ENCODE peak calls at places on chromosomes 7 and 10, in nine cellular contexts. D is PC-3, X is hepatocyte, U is transverse colon, C is kidney, W is IMR-90, A is HCT116, H is neural progenitor cell, Y is ovary. J is an unnamed sample. For H3K4me1, the result is how much of the 10 kb centered on the place peaks cover.

GRCh38 chr10:35564276-35564982 is 40.7 kb upstream of the GJD4 start:
- DNase-seq in H (no peak), X (no peak), Y (no peak), W (peak), C (no peak), A (no peak), D (no peak), U (peak), J (no peak)

GRCh38 chr10:14698487-14699170 is 76.1 kb downstream of the FAM107B start:
- DNase-seq in D (peak), H (no peak), C (no peak), X (peak), Y (no peak), A (no peak), U (no peak), W (peak), J (no peak)

GRCh38 chr10:102775973-102776669 is 32.4 kb downstream of the WBP1L start:
- DNase-seq in D (no peak), H (peak), U (peak), A (no peak), X (peak), W (peak), C (peak), Y (peak), J (peak)

GRCh38 chr10:55746002-55746401 is 615.1 kb downstream of the ZWINT start:
- DNase-seq in Y (no peak), H (no peak), U (no peak), W (no peak), D (no peak), C (no peak), A (no peak), X (no peak), J (no peak)

GRCh38 chr10:6115411-6115800 is 26.6 kb downstream of the RBM17 start:
- DNase-seq in Y (no peak), W (peak), C (no peak), X (no peak), H (no peak), U (no peak), D (no peak), A (no peak), J (no peak)

GRCh38 chr7:77293046-77293445 is 93.4 kb upstream of the FGL2 start:
- DNase-seq in Y (no peak), C (no peak), A (no peak), D (no peak), X (no peak), W (no peak), H (no peak), U (no peak), J (no peak)

GRCh38 chr10:133231946-133232574 is 2.0 kb downstream of the UTF1 start:
- DNase-seq in A (no peak), U (no peak), D (no peak), C (no peak), H (no peak), Y (no peak), W (no peak), X (no peak), J (no peak)

GRCh38 chr10:116905845-116906210 is 56.5 kb downstream of the ENO4 start:
- DNase-seq in U (no peak), D (no peak), Y (no peak), H (no peak), C (no peak), W (no peak), A (no peak), X (no peak), J (no peak)

GRCh38 chr7:28558236-28558635 is 145.9 kb downstream of the CREB5 start:
- DNase-seq in H (no peak), A (no peak), U (no peak), C (no peak), X (no peak), Y (no peak), D (peak), W (no peak), J (no peak)

GRCh38 chr10:129305046-129305445 is 162.0 kb upstream of the MGMT start:
- DNase-seq in W (no peak), Y (no peak), A (no peak), X (no peak), D (no peak), H (no peak), C (no peak), U (no peak), J (no peak)

GRCh38 chr10:7243873-7244272 is 167.0 kb downstream of the SFMBT2 start:
- DNase-seq in X (no peak), D (no peak), H (no peak), C (no peak), Y (no peak), A (no peak), U (no peak), W (no peak), J (no peak)

GRCh38 chr7:105623378-105623777 is 42.1 kb upstream of the EFCAB10 start:
- DNase-seq in D (no peak), H (no peak), X (no peak), U (no peak), C (no peak), A (no peak), W (no peak), Y (no peak), J (no peak)

GRCh38 chr10:68271104-68271882 is 39.4 kb upstream of the ATOH7 start:
- DNase-seq in H (peak), U (no peak), A (no peak), W (peak), X (peak), C (no peak), D (no peak), Y (no peak), J (no peak)

GRCh38 chr7:77354484-77354883 is 61.7 kb downstream of the GSAP start:
- DNase-seq in D (no peak), C (no peak), W (no peak), A (no peak), H (no peak), U (no peak), Y (no peak), X (no peak), J (no peak)

GRCh38 chr10:73088304-73088703 is 8.4 kb downstream of the P4HA1 start:
- DNase-seq in W (no peak), C (no peak), D (peak), H (no peak), Y (no peak), U (no peak), A (no peak), X (no peak), J (no peak)

GRCh38 chr7:106369349-106369748 is 84.6 kb upstream of the NAMPT start:
- DNase-seq in Y (no peak), X (no peak), C (no peak), H (no peak), A (no peak), D (peak), W (peak), U (no peak), J (no peak)

DNA sequence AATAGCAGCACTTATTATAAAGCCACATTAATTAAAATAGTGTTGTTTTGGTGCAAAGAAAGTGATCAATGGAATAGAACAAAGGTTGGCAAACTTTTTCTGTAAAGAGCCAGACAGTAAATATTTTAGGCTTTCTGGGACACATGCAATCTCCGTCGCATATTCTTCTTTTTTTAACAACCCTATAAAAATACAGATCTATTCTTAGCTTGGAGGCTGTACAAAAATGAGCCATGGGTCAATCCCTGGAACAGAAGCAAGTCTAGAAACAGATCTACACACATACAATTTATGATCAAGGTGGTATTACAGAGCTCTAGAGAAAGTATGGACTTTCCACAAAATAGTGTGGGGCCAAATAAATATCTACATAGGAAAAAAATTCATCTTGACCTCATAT is 71.8 kb downstream of the ARHGAP21 start:
- DNase-seq in W (no peak), U (no peak), C (no peak), H (no peak), D (no peak), X (no peak), Y (no peak), A (no peak), J (no peak)
- H3K4me3 ChIP-seq in W (no peak), U (no peak), C (no peak), H (no peak), D (no peak), X (no peak), Y (no peak), A (no peak), J (no peak)

DNA sequence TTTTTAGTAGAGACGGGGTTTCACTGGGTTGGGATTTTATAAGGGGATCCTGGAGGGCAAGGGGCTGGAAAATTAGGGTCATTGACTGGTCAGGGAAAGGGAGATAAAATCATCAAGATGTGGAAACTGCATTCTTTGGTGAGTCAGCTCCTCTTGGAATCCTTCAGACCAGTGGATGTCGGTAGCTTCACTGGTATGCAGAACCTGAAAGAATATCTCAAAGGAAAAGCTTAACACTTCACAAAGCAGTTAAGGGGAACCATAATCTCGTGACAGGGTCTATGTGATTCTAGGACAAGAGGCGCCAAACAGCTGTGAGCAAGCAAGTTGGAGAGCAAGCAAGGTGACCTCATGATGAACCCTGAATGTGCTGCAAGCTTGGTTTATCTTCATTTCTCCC is 634.7 kb upstream of the AUTS2 start:
- DNase-seq in D (no peak), A (no peak), C (no peak), X (peak), U (no peak), W (peak), H (no peak), Y (no peak), J (no peak)
- H3K27ac ChIP-seq in D (no peak), A (no peak), C (no peak), X (no peak), U (no peak), W (no peak), H (no peak), Y (no peak), J (no peak)

GRCh38 chr7:131557521-131558385 is 1.3 kb upstream of the PODXL start:
- DNase-seq in X (peak), Y (peak), U (peak), W (no peak), D (peak), A (no peak), C (peak), H (peak), J (peak)
- H3K4me1 ChIP-seq in X (under half), Y (under half), U (under half), W (under half), D (under half), A (under half), C (under half), H (under half), J (under half)

DNA sequence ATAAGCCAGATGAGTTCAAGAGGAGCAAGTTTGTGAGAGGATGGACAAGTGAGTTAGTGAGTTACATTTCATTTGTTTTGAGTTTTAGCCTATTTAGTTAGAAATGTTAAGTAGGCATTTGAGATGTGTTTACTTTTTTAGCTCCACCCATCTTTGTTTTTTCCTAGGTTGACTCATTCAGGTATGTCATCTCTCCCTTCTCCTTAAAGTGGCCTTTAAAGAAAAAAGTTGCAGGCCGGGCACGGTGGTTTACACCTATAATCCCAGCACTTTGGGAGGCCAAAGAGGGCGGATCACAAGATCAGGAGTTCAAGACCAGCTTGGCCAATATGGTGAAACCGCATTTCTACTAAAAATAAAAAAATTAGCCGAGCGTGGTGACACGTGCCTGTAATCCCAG is 71.2 kb downstream of the BMPR1A start:
- DNase-seq in Y (no peak), H (no peak), A (no peak), W (no peak), U (no peak), X (no peak), D (peak), C (no peak), J (no peak)
- H3K4me3 ChIP-seq in Y (no peak), H (no peak), A (no peak), W (no peak), U (no peak), X (no peak), D (no peak), C (no peak), J (no peak)

GRCh38 chr7:3333861-3334260 is 32.8 kb downstream of the SDK1 start:
- DNase-seq in U (no peak), X (no peak), Y (no peak), D (no peak), A (no peak), C (no peak), W (no peak), H (no peak), J (no peak)

GRCh38 chr7:3338161-3338560 is 37.1 kb downstream of the SDK1 start:
- DNase-seq in H (no peak), D (peak), Y (no peak), X (no peak), W (no peak), A (no peak), C (no peak), U (no peak), J (no peak)

GRCh38 chr7:3336042-3336665 is 35.1 kb downstream of the SDK1 start:
- DNase-seq in D (no peak), C (no peak), U (no peak), W (no peak), H (no peak), X (no peak), A (no peak), Y (no peak), J (no peak)

DNA sequence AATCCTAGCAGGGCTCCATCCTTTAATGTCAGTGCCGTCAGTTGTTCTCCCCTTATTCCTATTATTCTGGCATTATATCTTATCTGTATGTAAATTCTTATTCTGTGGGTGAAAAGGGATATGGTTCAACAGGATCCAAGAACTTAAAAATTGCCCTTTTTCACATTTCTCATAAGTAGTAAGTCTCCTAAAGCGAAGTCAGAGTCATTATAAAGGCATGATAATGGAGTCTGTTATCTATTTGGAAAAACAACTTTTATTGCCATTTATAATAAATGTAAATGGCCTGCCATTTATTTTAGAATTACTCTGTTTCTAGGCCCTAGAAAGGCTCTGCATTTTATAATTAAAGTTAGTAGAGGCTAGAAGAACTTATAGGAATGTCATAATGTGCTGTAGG is 31.3 kb downstream of the SDK1 start:
- DNase-seq in A (no peak), C (no peak), W (no peak), Y (no peak), X (no peak), U (no peak), D (no peak), H (no peak), J (no peak)
- H3K27ac ChIP-seq in A (no peak), C (no peak), W (no peak), Y (no peak), X (no peak), U (no peak), D (no peak), H (no peak), J (no peak)

GRCh38 chr10:61805091-61805490 is 96.4 kb upstream of the ARID5B start:
- DNase-seq in U (no peak), H (no peak), X (no peak), D (no peak), W (no peak), C (no peak), A (no peak), Y (no peak), J (no peak)
- H3K4me1 ChIP-seq in U (under half), H (under half), X (under half), D (under half), W (under half), C (under half), A (under half), Y (under half), J (under half)

GRCh38 chr7:5420108-5420840 is 3.4 kb downstream of the TNRC18 start:
- DNase-seq in U (no peak), W (no peak), H (peak), Y (peak), C (peak), D (no peak), A (no peak), X (no peak), J (peak)
- H3K4me3 ChIP-seq in U (peak), W (peak), H (peak), Y (peak), C (peak), D (peak), A (peak), X (peak), J (peak)